ENCODE peak calls at places on chromosomes 5 and 9, in four cellular contexts. One of them, this sample, is unnamed.

GRCh38 chr5:69288668-69289067 is 43.9 kb downstream of the CCDC125 start:
- DNase-seq in NCI-H1092 treated with DMSO at 0.1 percent for 48 hours: no peak
- DNase-seq in stimulated activated CD8-positive, alpha-beta memory T cell treated with anti-CD3 and anti-CD28 coated beads, Interleukin-12 subunit alpha, Interleukin-12 subunit beta, amount 100 ng/mL, for 4 hours: no peak
- DNase-seq in LoVo: no peak
- DNase-seq in this sample: no peak

GRCh38 chr9:7210854-7211637 is 453.3 kb downstream of the KDM4C start:
- DNase-seq in NCI-H1092 treated with DMSO at 0.1 percent for 48 hours: no peak
- DNase-seq in LoVo: no peak
- DNase-seq in stimulated activated CD8-positive, alpha-beta memory T cell treated with anti-CD3 and anti-CD28 coated beads, Interleukin-12 subunit alpha, Interleukin-12 subunit beta, amount 100 ng/mL, for 4 hours: no peak
- DNase-seq in this sample: no peak

GRCh38 chr5:177982072-177982727 is 13.8 kb downstream of the PROP1 start:
- DNase-seq in stimulated activated CD8-positive, alpha-beta memory T cell treated with anti-CD3 and anti-CD28 coated beads, Interleukin-12 subunit alpha, Interleukin-12 subunit beta, amount 100 ng/mL, for 4 hours: no peak
- DNase-seq in LoVo: no peak
- DNase-seq in NCI-H1092 treated with DMSO at 0.1 percent for 48 hours: no peak
- DNase-seq in this sample: peak

GRCh38 chr5:174549254-174549653 is 175.1 kb upstream of the MSX2 start:
- DNase-seq in LoVo: peak
- DNase-seq in stimulated activated CD8-positive, alpha-beta memory T cell treated with anti-CD3 and anti-CD28 coated beads, Interleukin-12 subunit alpha, Interleukin-12 subunit beta, amount 100 ng/mL, for 4 hours: no peak
- DNase-seq in NCI-H1092 treated with DMSO at 0.1 percent for 48 hours: no peak
- DNase-seq in this sample: no peak

GRCh38 chr9:94554078-94554438 is 825 bp upstream of the PCAT7 start:
- DNase-seq in NCI-H1092 treated with DMSO at 0.1 percent for 48 hours: no peak
- DNase-seq in LoVo: no peak
- DNase-seq in stimulated activated CD8-positive, alpha-beta memory T cell treated with anti-CD3 and anti-CD28 coated beads, Interleukin-12 subunit alpha, Interleukin-12 subunit beta, amount 100 ng/mL, for 4 hours: no peak
- DNase-seq in this sample: no peak

GRCh38 chr9:68507098-68507795 is 33.4 kb downstream of the TMEM252 start:
- DNase-seq in NCI-H1092 treated with DMSO at 0.1 percent for 48 hours: peak
- DNase-seq in stimulated activated CD8-positive, alpha-beta memory T cell treated with anti-CD3 and anti-CD28 coated beads, Interleukin-12 subunit alpha, Interleukin-12 subunit beta, amount 100 ng/mL, for 4 hours: no peak
- DNase-seq in LoVo: peak
- DNase-seq in this sample: peak

GRCh38 chr5:73318308-73318719 is 130.3 kb downstream of the FOXD1 start:
- DNase-seq in LoVo: no peak
- DNase-seq in NCI-H1092 treated with DMSO at 0.1 percent for 48 hours: no peak
- DNase-seq in stimulated activated CD8-positive, alpha-beta memory T cell treated with anti-CD3 and anti-CD28 coated beads, Interleukin-12 subunit alpha, Interleukin-12 subunit beta, amount 100 ng/mL, for 4 hours: no peak
- DNase-seq in this sample: no peak

GRCh38 chr5:83554133-83554532 is 82.6 kb downstream of the VCAN start:
- DNase-seq in NCI-H1092 treated with DMSO at 0.1 percent for 48 hours: no peak
- DNase-seq in stimulated activated CD8-positive, alpha-beta memory T cell treated with anti-CD3 and anti-CD28 coated beads, Interleukin-12 subunit alpha, Interleukin-12 subunit beta, amount 100 ng/mL, for 4 hours: no peak
- DNase-seq in LoVo: no peak
- DNase-seq in this sample: no peak

This sample was measured in HT-29.